ENCODE peak calls at places on chromosomes 1 and 21, in seven cellular contexts. B is HCT116, E is SK-N-SH, O is K562, R is GM12878, A is H1, M is HepG2. L is an unnamed sample.
A peak's percentile ranks its signal among the peaks of the same experiment; 100 is the strongest.

GRCh38 chr1:227922501-227923352 is 25.0 kb downstream of the WNT9A start:
- DNase-seq in B (no peak), E (no peak), O (no peak), R (no peak), A (no peak), M (no peak), L (no peak)

GRCh38 chr1:172040466-172040865 is 199.2 kb downstream of the DNM3 start:
- DNase-seq in B (no peak), E (no peak), O (no peak), R (no peak), A (no peak), M (no peak), L (peak; percentile 12)

GRCh38 chr1:110436635-110437034 is 14.3 kb upstream of the PROK1 start:
- DNase-seq in B (no peak), E (no peak), O (no peak), R (no peak), A (no peak), M (no peak), L (no peak)

GRCh38 chr1:232904566-232904965 is 45.8 kb upstream of the NTPCR start:
- DNase-seq in B (no peak), E (no peak), O (no peak), R (no peak), A (no peak), M (no peak), L (no peak)

GRCh38 chr1:161986328-161986727 is 37.3 kb downstream of the OLFML2B start:
- DNase-seq in B (no peak), E (no peak), O (no peak), R (no peak), A (no peak), M (no peak), L (no peak)

GRCh38 chr21:46188226-46189212 is 4.3 kb upstream of the SPATC1L start:
- DNase-seq in B (peak; percentile 28), E (peak; percentile 72), O (peak; percentile 81), R (no peak), A (no peak), M (peak; percentile 55), L (no peak)

GRCh38 chr1:98794196-98794886 is 132.8 kb downstream of the SNX7 start:
- DNase-seq in B (peak; percentile 48), E (peak; percentile 54), O (peak; percentile 19), R (peak; percentile 15), A (no peak), M (peak; percentile 42), L (peak; percentile 9)

GRCh38 chr1:162284206-162284955 is 92.3 kb downstream of the SPATA46 start:
- DNase-seq in B (no peak), E (no peak), O (no peak), R (no peak), A (no peak), M (no peak), L (no peak)

GRCh38 chr21:42539931-42540343 is 26.3 kb downstream of the SLC37A1 start:
- DNase-seq in B (no peak), E (no peak), O (peak; percentile 60), R (no peak), A (peak; percentile 70), M (no peak), L (no peak)

GRCh38 chr1:154433161-154433681 is 28.1 kb downstream of the IL6R start:
- DNase-seq in B (peak; percentile 82), E (no peak), O (no peak), R (no peak), A (no peak), M (no peak), L (no peak)

GRCh38 chr1:37056201-37056764 is 22.0 kb upstream of the GRIK3 start:
- DNase-seq in B (no peak), E (peak; percentile 64), O (no peak), R (no peak), A (no peak), M (no peak), L (no peak)

GRCh38 chr1:160400284-160400645 is at the start of gene VANGL2:
- DNase-seq in B (no peak), E (peak; percentile 95), O (peak; percentile 95), R (no peak), A (peak; percentile 96), M (no peak), L (peak; percentile 34)

GRCh38 chr1:168755800-168756418 is 26.9 kb upstream of the DPT start:
- DNase-seq in B (no peak), E (peak; percentile 21), O (no peak), R (no peak), A (no peak), M (no peak), L (no peak)

GRCh38 chr1:162003061-162003824 is 20.4 kb downstream of the OLFML2B start:
- DNase-seq in B (no peak), E (no peak), O (no peak), R (no peak), A (no peak), M (no peak), L (peak; percentile 14)

GRCh38 chr1:230348386-230349022 is 77.6 kb downstream of the PGBD5 start:
- DNase-seq in B (no peak), E (no peak), O (no peak), R (no peak), A (no peak), M (no peak), L (peak; percentile 17)

GRCh38 chr1:162218546-162218945 is 149.1 kb downstream of the NOS1AP start:
- DNase-seq in B (no peak), E (no peak), O (no peak), R (no peak), A (no peak), M (no peak), L (no peak)

GRCh38 chr1:224201336-224201735 is 18.3 kb downstream of the DEGS1 start:
- DNase-seq in B (no peak), E (no peak), O (peak; percentile 11), R (no peak), A (no peak), M (peak; percentile 10), L (peak; percentile 41)

GRCh38 chr1:224205438-224205840 is 22.4 kb downstream of the DEGS1 start:
- DNase-seq in B (no peak), E (peak; percentile 40), O (peak; percentile 53), R (peak; percentile 47), A (no peak), M (peak; percentile 7), L (no peak)

GRCh38 chr1:224201853-224202252 is 18.8 kb downstream of the DEGS1 start:
- DNase-seq in B (no peak), E (no peak), O (no peak), R (no peak), A (no peak), M (no peak), L (no peak)

GRCh38 chr1:224199679-224200078 is 16.6 kb downstream of the DEGS1 start:
- DNase-seq in B (no peak), E (no peak), O (no peak), R (no peak), A (no peak), M (no peak), L (peak; percentile 85)

DNA sequence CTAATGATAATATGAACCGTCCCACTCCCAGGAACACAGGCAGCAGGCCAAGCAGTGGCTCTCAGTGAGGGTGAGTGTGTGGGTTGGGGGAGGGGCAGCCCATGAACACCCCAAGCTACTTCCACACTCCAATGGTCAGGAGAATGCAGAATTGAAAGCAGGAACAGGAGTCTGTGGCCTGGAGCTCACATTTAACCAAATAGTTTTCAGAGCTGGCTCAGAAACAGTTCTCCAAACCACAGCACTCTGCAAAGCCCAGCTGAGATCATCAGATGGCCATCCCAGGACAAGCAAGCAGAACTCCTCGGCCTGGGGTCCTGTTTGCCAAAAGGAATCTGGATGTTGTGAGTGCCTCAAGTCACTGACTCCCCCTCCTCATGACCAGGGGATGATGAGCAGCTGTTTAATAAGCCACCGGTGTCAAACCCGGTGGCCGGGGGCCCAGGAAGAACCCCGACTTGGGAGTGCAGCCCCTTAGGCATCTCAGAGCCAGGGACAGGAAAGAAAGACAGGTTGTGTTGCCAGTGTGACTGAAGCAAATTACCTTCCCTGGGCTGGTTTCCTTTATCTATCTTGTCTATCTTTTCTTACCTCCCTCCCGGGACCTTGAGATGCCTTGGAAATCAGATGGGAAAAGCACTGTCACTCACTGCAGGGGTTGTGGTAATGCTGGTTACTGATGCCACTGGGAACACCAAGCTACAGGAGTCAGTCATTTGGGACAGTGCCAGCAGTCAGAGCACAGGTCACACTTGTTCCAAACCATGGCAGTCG is 20.4 kb downstream of the DEGS1 start:
- DNase-seq in B (no peak), E (peak; percentile 40), O (no peak), R (peak; percentile 70), A (peak; percentile 75), M (no peak), L (peak; percentile 95)
- TF ChIP-seq JUND in B (no peak), E (peak; percentile 10), O (no peak), R (no peak), A (no peak), M (no peak), L (no peak)

DNA sequence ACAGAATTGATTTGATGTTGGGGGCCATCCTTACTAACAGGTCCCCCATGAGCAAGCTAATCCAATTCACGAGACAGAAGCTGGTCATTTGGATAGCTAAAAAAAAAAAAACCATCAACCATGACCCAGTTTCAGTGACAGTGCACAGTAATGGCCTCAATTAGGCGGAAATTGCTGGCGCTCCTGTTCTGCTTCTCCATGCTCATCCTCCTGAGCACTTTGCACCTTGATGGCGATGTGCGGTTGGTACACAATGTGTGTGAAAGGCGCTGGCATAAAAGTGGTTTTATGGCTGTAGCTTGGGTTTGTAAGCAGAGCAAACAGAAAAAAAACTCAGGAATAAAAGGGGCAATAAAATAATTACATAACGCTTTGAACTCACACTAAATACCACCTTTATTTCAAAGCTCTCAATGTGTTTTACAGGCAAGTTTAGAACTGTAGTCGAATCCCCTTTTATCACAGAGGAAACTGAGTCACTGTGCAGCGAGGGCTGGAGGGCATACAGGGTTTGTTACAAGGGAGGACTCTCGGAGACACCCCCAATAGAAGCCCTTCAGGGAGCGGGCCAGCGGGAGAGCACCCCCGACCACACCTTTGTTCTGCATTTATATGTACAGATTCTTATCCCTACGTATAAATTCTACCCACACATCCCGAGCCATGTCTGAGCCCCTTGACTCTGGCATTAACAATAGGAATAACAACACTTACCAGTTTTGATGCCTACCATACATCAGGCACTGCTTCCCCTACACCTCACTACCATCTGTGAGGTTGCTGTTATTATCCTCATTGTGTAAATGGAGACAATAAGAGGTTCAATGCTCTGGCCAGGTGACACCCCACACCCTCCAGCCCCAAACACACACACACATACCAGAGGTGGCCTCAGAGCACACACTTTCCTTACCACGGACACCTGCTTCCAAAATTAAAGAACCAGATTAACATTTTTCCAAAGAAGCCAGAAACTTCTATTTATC is 213.5 kb upstream of the IRF2BP2 start:
- DNase-seq in B (no peak), E (no peak), O (no peak), R (no peak), A (no peak), M (no peak), L (peak; percentile 38)
- TF ChIP-seq JUND in B (no peak), E (no peak), O (no peak), R (no peak), A (no peak), M (no peak), L (no peak)

GRCh38 chr1:241647658-241648057 is 4.4 kb upstream of the WDR64 start:
- DNase-seq in B (no peak), E (no peak), O (no peak), R (no peak), A (no peak), M (no peak), L (no peak)
- TF ChIP-seq JUND in B (no peak), E (no peak), O (peak; percentile 32), R (no peak), A (no peak), M (no peak), L (no peak)

DNA sequence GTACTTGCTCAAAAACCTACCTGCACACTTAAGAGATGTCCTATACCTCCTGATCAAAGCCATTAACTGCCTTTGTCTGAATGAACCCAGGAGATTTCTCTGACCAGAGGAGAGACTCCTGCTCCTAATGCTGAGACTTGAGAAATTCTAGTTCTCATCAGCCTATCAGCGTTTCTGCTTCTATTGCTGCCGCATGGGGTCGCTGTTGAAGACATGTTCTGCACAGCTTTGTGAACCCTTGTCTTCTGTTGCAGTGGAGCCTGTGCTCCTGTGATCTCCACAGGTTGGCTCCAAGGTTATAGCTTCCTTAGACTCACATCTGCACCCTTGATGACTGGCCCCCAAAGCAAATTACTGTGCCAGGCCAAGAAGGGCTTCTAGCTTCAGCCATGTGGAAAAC is 40.2 kb downstream of the EDN2 start:
- DNase-seq in B (peak; percentile 21), E (no peak), O (peak; percentile 56), R (no peak), A (no peak), M (no peak), L (no peak)
- TF ChIP-seq JUND in B (no peak), E (no peak), O (no peak), R (no peak), A (no peak), M (no peak), L (no peak)